ENCODE peak calls at places on chromosomes 4 and X, in four cellular contexts. One of them, this sample, is unnamed.

GRCh38 chr4:17059192-17059634 is 160.8 kb upstream of the LDB2 start:
- DNase-seq in IMR-90: peak
- DNase-seq in NCI-H1694 treated with DMSO at 0.1 percent for 48 hours: no peak
- DNase-seq in stimulated activated CD4-positive, alpha-beta T cell treated with anti-CD3 and anti-CD28 coated beads, Interleukin-2, amount 100 ng/mL, for 4 hours: no peak
- DNase-seq in this sample: peak

GRCh38 chrX:95382799-95383198 is 1301.8 kb upstream of the DIAPH2 start:
- DNase-seq in IMR-90: no peak
- DNase-seq in stimulated activated CD4-positive, alpha-beta T cell treated with anti-CD3 and anti-CD28 coated beads, Interleukin-2, amount 100 ng/mL, for 4 hours: no peak
- DNase-seq in NCI-H1694 treated with DMSO at 0.1 percent for 48 hours: no peak
- DNase-seq in this sample: no peak

GRCh38 chr4:24589448-24589847 is 5.1 kb upstream of the DHX15 start:
- DNase-seq in IMR-90: no peak
- DNase-seq in stimulated activated CD4-positive, alpha-beta T cell treated with anti-CD3 and anti-CD28 coated beads, Interleukin-2, amount 100 ng/mL, for 4 hours: no peak
- DNase-seq in NCI-H1694 treated with DMSO at 0.1 percent for 48 hours: no peak
- DNase-seq in this sample: no peak

GRCh38 chr4:100391913-100392312 is 125.9 kb downstream of the EMCN start:
- DNase-seq in IMR-90: peak
- DNase-seq in NCI-H1694 treated with DMSO at 0.1 percent for 48 hours: no peak
- DNase-seq in stimulated activated CD4-positive, alpha-beta T cell treated with anti-CD3 and anti-CD28 coated beads, Interleukin-2, amount 100 ng/mL, for 4 hours: no peak
- DNase-seq in this sample: peak

GRCh38 chr4:153138736-153139135 is 65.5 kb upstream of the TRIM2 start:
- DNase-seq in stimulated activated CD4-positive, alpha-beta T cell treated with anti-CD3 and anti-CD28 coated beads, Interleukin-2, amount 100 ng/mL, for 4 hours: no peak
- DNase-seq in IMR-90: no peak
- DNase-seq in NCI-H1694 treated with DMSO at 0.1 percent for 48 hours: no peak
- DNase-seq in this sample: no peak

GRCh38 chr4:51862781-51863180 is 19.8 kb downstream of the DCUN1D4 start:
- DNase-seq in stimulated activated CD4-positive, alpha-beta T cell treated with anti-CD3 and anti-CD28 coated beads, Interleukin-2, amount 100 ng/mL, for 4 hours: no peak
- DNase-seq in NCI-H1694 treated with DMSO at 0.1 percent for 48 hours: no peak
- DNase-seq in IMR-90: no peak
- DNase-seq in this sample: no peak

GRCh38 chr4:99763635-99764101 is 53.0 kb upstream of the DAPP1 start:
- DNase-seq in IMR-90: peak
- DNase-seq in stimulated activated CD4-positive, alpha-beta T cell treated with anti-CD3 and anti-CD28 coated beads, Interleukin-2, amount 100 ng/mL, for 4 hours: no peak
- DNase-seq in NCI-H1694 treated with DMSO at 0.1 percent for 48 hours: no peak
- DNase-seq in this sample: peak

GRCh38 chr4:188154668-188155423 is 15.6 kb downstream of the TRIML1 start:
- DNase-seq in NCI-H1694 treated with DMSO at 0.1 percent for 48 hours: no peak
- DNase-seq in IMR-90: no peak
- DNase-seq in stimulated activated CD4-positive, alpha-beta T cell treated with anti-CD3 and anti-CD28 coated beads, Interleukin-2, amount 100 ng/mL, for 4 hours: no peak
- DNase-seq in this sample: no peak

GRCh38 chr4:27270435-27270834 is 409.8 kb downstream of the STIM2 start:
- DNase-seq in stimulated activated CD4-positive, alpha-beta T cell treated with anti-CD3 and anti-CD28 coated beads, Interleukin-2, amount 100 ng/mL, for 4 hours: no peak
- DNase-seq in IMR-90: no peak
- DNase-seq in NCI-H1694 treated with DMSO at 0.1 percent for 48 hours: no peak
- DNase-seq in this sample: no peak

GRCh38 chr4:24091632-24092240 is 201.9 kb upstream of the PPARGC1A start:
- DNase-seq in NCI-H1694 treated with DMSO at 0.1 percent for 48 hours: no peak
- DNase-seq in stimulated activated CD4-positive, alpha-beta T cell treated with anti-CD3 and anti-CD28 coated beads, Interleukin-2, amount 100 ng/mL, for 4 hours: no peak
- DNase-seq in IMR-90: peak
- DNase-seq in this sample: no peak

GRCh38 chr4:83297548-83298260 is 13.1 kb upstream of the COQ2 start:
- DNase-seq in stimulated activated CD4-positive, alpha-beta T cell treated with anti-CD3 and anti-CD28 coated beads, Interleukin-2, amount 100 ng/mL, for 4 hours: no peak
- DNase-seq in NCI-H1694 treated with DMSO at 0.1 percent for 48 hours: no peak
- DNase-seq in IMR-90: no peak
- DNase-seq in this sample: no peak

GRCh38 chrX:104988038-104988437 is 232.5 kb downstream of the TEX13A start:
- DNase-seq in NCI-H1694 treated with DMSO at 0.1 percent for 48 hours: no peak
- DNase-seq in stimulated activated CD4-positive, alpha-beta T cell treated with anti-CD3 and anti-CD28 coated beads, Interleukin-2, amount 100 ng/mL, for 4 hours: no peak
- DNase-seq in IMR-90: no peak
- DNase-seq in this sample: no peak

GRCh38 chr4:3290476-3290875 is 2.3 kb upstream of the RGS12 start:
- DNase-seq in stimulated activated CD4-positive, alpha-beta T cell treated with anti-CD3 and anti-CD28 coated beads, Interleukin-2, amount 100 ng/mL, for 4 hours: no peak
- DNase-seq in NCI-H1694 treated with DMSO at 0.1 percent for 48 hours: no peak
- DNase-seq in IMR-90: no peak
- DNase-seq in this sample: no peak

GRCh38 chr4:184387351-184387750 is 87.0 kb downstream of the IRF2 start:
- DNase-seq in NCI-H1694 treated with DMSO at 0.1 percent for 48 hours: no peak
- DNase-seq in IMR-90: no peak
- DNase-seq in stimulated activated CD4-positive, alpha-beta T cell treated with anti-CD3 and anti-CD28 coated beads, Interleukin-2, amount 100 ng/mL, for 4 hours: no peak
- DNase-seq in this sample: no peak

GRCh38 chrX:2819345-2820130 is 9.2 kb upstream of the GYG2 start:
- DNase-seq in IMR-90: peak
- DNase-seq in NCI-H1694 treated with DMSO at 0.1 percent for 48 hours: no peak
- DNase-seq in stimulated activated CD4-positive, alpha-beta T cell treated with anti-CD3 and anti-CD28 coated beads, Interleukin-2, amount 100 ng/mL, for 4 hours: no peak
- DNase-seq in this sample: peak

GRCh38 chr4:182555997-182556418 is 312.8 kb downstream of the TENM3 start:
- DNase-seq in NCI-H1694 treated with DMSO at 0.1 percent for 48 hours: no peak
- DNase-seq in stimulated activated CD4-positive, alpha-beta T cell treated with anti-CD3 and anti-CD28 coated beads, Interleukin-2, amount 100 ng/mL, for 4 hours: no peak
- DNase-seq in IMR-90: peak
- DNase-seq in this sample: peak

GRCh38 chrX:11267311-11267910 is 25.8 kb upstream of the AMELX start:
- DNase-seq in NCI-H1694 treated with DMSO at 0.1 percent for 48 hours: no peak
- DNase-seq in stimulated activated CD4-positive, alpha-beta T cell treated with anti-CD3 and anti-CD28 coated beads, Interleukin-2, amount 100 ng/mL, for 4 hours: no peak
- DNase-seq in IMR-90: no peak
- DNase-seq in this sample: no peak

GRCh38 chr4:52963976-52964375 is 101.9 kb downstream of the RASL11B start:
- DNase-seq in IMR-90: no peak
- DNase-seq in stimulated activated CD4-positive, alpha-beta T cell treated with anti-CD3 and anti-CD28 coated beads, Interleukin-2, amount 100 ng/mL, for 4 hours: no peak
- DNase-seq in NCI-H1694 treated with DMSO at 0.1 percent for 48 hours: peak
- DNase-seq in this sample: no peak

GRCh38 chrX:15050395-15050794 is 177.2 kb downstream of the MOSPD2 start:
- DNase-seq in NCI-H1694 treated with DMSO at 0.1 percent for 48 hours: no peak
- DNase-seq in stimulated activated CD4-positive, alpha-beta T cell treated with anti-CD3 and anti-CD28 coated beads, Interleukin-2, amount 100 ng/mL, for 4 hours: no peak
- DNase-seq in IMR-90: no peak
- DNase-seq in this sample: no peak

GRCh38 chrX:45063319-45064095 is 137.2 kb downstream of the DIPK2B start:
- DNase-seq in stimulated activated CD4-positive, alpha-beta T cell treated with anti-CD3 and anti-CD28 coated beads, Interleukin-2, amount 100 ng/mL, for 4 hours: no peak
- DNase-seq in NCI-H1694 treated with DMSO at 0.1 percent for 48 hours: no peak
- DNase-seq in IMR-90: peak
- DNase-seq in this sample: no peak

GRCh38 chrX:54560411-54560810 is 30.4 kb downstream of the GNL3L start:
- DNase-seq in NCI-H1694 treated with DMSO at 0.1 percent for 48 hours: no peak
- DNase-seq in stimulated activated CD4-positive, alpha-beta T cell treated with anti-CD3 and anti-CD28 coated beads, Interleukin-2, amount 100 ng/mL, for 4 hours: no peak
- DNase-seq in IMR-90: no peak
- DNase-seq in this sample: no peak

GRCh38 chrX:18415386-18415785 is 10.0 kb upstream of the CDKL5 start:
- DNase-seq in IMR-90: peak
- DNase-seq in stimulated activated CD4-positive, alpha-beta T cell treated with anti-CD3 and anti-CD28 coated beads, Interleukin-2, amount 100 ng/mL, for 4 hours: no peak
- DNase-seq in NCI-H1694 treated with DMSO at 0.1 percent for 48 hours: no peak
- DNase-seq in this sample: no peak

GRCh38 chrX:86946569-86946968 is 571.0 kb upstream of the KLHL4 start:
- DNase-seq in IMR-90: peak
- DNase-seq in stimulated activated CD4-positive, alpha-beta T cell treated with anti-CD3 and anti-CD28 coated beads, Interleukin-2, amount 100 ng/mL, for 4 hours: no peak
- DNase-seq in NCI-H1694 treated with DMSO at 0.1 percent for 48 hours: no peak
- DNase-seq in this sample: peak

GRCh38 chr4:148770377-148770776 is 328.2 kb upstream of the NR3C2 start:
- DNase-seq in IMR-90: no peak
- DNase-seq in stimulated activated CD4-positive, alpha-beta T cell treated with anti-CD3 and anti-CD28 coated beads, Interleukin-2, amount 100 ng/mL, for 4 hours: no peak
- DNase-seq in NCI-H1694 treated with DMSO at 0.1 percent for 48 hours: no peak
- DNase-seq in this sample: no peak